ENCODE peak calls at places on chromosomes 2 and 18, in ten cellular contexts. K is NCI-H2081 treated with DMSO at 0.1 percent for 48 hours; I is nucleus accumbens; J is MM.1S; Z is iPS-NIHi11; T is activated CD4-positive, alpha-beta T cell treated with anti-CD3 and anti-CD28 coated beads for 48 hours; Q is effector memory CD4-positive, alpha-beta T cell; L is CD8-positive, alpha-beta memory T cell; S is activated naive CD8-positive, alpha-beta T cell treated with anti-CD3 and anti-CD28 coated beads, Interleukin-2, amount 50 U/mL, for 24 hours; X is brain microvascular endothelial cell. O is an unnamed sample.

GRCh38 chr2:141393214-141393545 is 737.6 kb downstream of the LRP1B start:
- DNase-seq in L (no peak), I (no peak), T (no peak), X (peak), Q (no peak), S (no peak), K (no peak), J (no peak), Z (no peak), O (no peak)

GRCh38 chr2:240635116-240635997 is 10.1 kb downstream of the GPR35 start:
- DNase-seq in I (no peak), K (no peak), L (no peak), S (no peak), Z (no peak), X (no peak), J (no peak), Q (no peak), T (no peak), O (no peak)

GRCh38 chr2:36403675-36404230 is 48.2 kb downstream of the CRIM1 start:
- DNase-seq in T (peak), I (no peak), K (no peak), S (no peak), J (no peak), Q (no peak), Z (no peak), L (no peak), X (peak), O (no peak)

GRCh38 chr18:63206433-63207153 is 113.0 kb downstream of the BCL2 start:
- DNase-seq in I (no peak), L (no peak), Z (no peak), J (no peak), K (no peak), X (no peak), Q (no peak), T (no peak), S (no peak), O (no peak)

GRCh38 chr2:199911877-199912161 is 726 bp downstream of the C2orf69 start:
- DNase-seq in L (no peak), J (peak), K (no peak), X (no peak), I (no peak), Z (no peak), T (no peak), Q (no peak), S (no peak), O (no peak)

GRCh38 chr2:174779361-174779928 is 15.2 kb upstream of the CHRNA1 start:
- DNase-seq in K (peak), Q (no peak), I (no peak), Z (no peak), S (no peak), X (no peak), L (no peak), J (no peak), T (no peak), O (no peak)

GRCh38 chr2:111618953-111619902 is 264.8 kb downstream of the ANAPC1 start:
- DNase-seq in K (no peak), I (no peak), X (no peak), S (no peak), L (no peak), J (no peak), Q (no peak), T (no peak), Z (no peak), O (peak)

GRCh38 chr2:236240228-236240990 is 23.8 kb downstream of the ASB18 start:
- DNase-seq in I (no peak), K (no peak), L (no peak), T (no peak), Z (peak), X (peak), Q (no peak), S (no peak), J (no peak), O (no peak)

GRCh38 chr18:56565596-56566355 is 72.6 kb downstream of the TXNL1 start:
- DNase-seq in I (no peak), T (no peak), S (no peak), L (no peak), Q (no peak), Z (no peak), X (peak), K (no peak), J (no peak), O (peak)

GRCh38 chr18:76524900-76525698 is 30.1 kb upstream of the ZNF516 start:
- DNase-seq in Q (no peak), I (no peak), S (no peak), T (no peak), J (peak), X (peak), K (peak), Z (no peak), L (peak), O (no peak)

GRCh38 chr18:68472701-68473295 is 242.1 kb downstream of the TMX3 start:
- DNase-seq in Z (no peak), Q (no peak), T (no peak), I (no peak), S (no peak), J (no peak), L (no peak), X (no peak), K (no peak), O (no peak)